ENCODE peak calls at places on chromosomes 11 and 22, in nine cellular contexts. C is left lobe of liver; M is Kasumi-1; U is spleen; J is activated CD4-positive, CD25-positive, alpha-beta regulatory T cell treated with anti-CD3 and anti-CD28 coated beads, Interleukin-2, amount 50 U/mL, for 16 hours; W is progenitor cell of endocrine pancreas; S is right atrium auricular region; Y is fibroblast of pulmonary artery; L is NCI-H524 treated with DMSO at 0.1 percent for 48 hours. O is an unnamed sample.

GRCh38 chr11:96342131-96342970 is 644 bp downstream of the MAML2 start:
- DNase-seq in C (no peak), M (no peak), U (no peak), J (no peak), W (no peak), S (no peak), Y (no peak), L (no peak), O (no peak)

GRCh38 chr22:25281675-25282345 is 62.4 kb downstream of the CRYBB2 start:
- DNase-seq in C (no peak), M (no peak), U (no peak), J (no peak), W (no peak), S (no peak), Y (no peak), L (no peak), O (no peak)

GRCh38 chr22:46763051-46763705 is 728 bp downstream of the TBC1D22A start:
- DNase-seq in C (no peak), M (peak; percentile 12), U (peak; percentile 91), J (no peak), W (no peak), S (peak; percentile 90), Y (peak; percentile 31), L (no peak), O (no peak)

GRCh38 chr11:33515347-33515746 is 185.3 kb downstream of the C11orf91 start:
- DNase-seq in C (no peak), M (no peak), U (no peak), J (no peak), W (no peak), S (no peak), Y (peak; percentile 72), L (no peak), O (no peak)

GRCh38 chr22:49475253-49475652 is 352.4 kb downstream of the BRD1 start:
- DNase-seq in C (no peak), M (no peak), U (no peak), J (no peak), W (no peak), S (no peak), Y (no peak), L (no peak), O (no peak)

GRCh38 chr11:10941429-10941828 is 83.6 kb upstream of the ZBED5 start:
- DNase-seq in C (no peak), M (no peak), U (no peak), J (no peak), W (no peak), S (no peak), Y (no peak), L (no peak), O (no peak)

GRCh38 chr11:85844439-85845051 is 10.6 kb upstream of the CCDC83 start:
- DNase-seq in C (no peak), M (no peak), U (no peak), J (no peak), W (no peak), S (no peak), Y (peak; percentile 32), L (no peak), O (no peak)

GRCh38 chr11:67504023-67504949 is 877 bp downstream of the PITPNM1 start:
- DNase-seq in C (no peak), M (no peak), U (peak; percentile 88), J (no peak), W (peak; percentile 44), S (no peak), Y (peak; percentile 24), L (no peak), O (no peak)

GRCh38 chr11:18463439-18463838 is 7.8 kb downstream of the LDHAL6A start:
- DNase-seq in C (no peak), M (no peak), U (no peak), J (no peak), W (no peak), S (no peak), Y (no peak), L (peak; percentile 4), O (no peak)

GRCh38 chr11:28727254-28727653 is 619.1 kb downstream of the METTL15 start:
- DNase-seq in C (no peak), M (no peak), U (no peak), J (no peak), W (no peak), S (no peak), Y (no peak), L (no peak), O (no peak)

GRCh38 chr22:33492210-33492651 is 428.0 kb downstream of the LARGE1 start:
- DNase-seq in C (no peak), M (no peak), U (no peak), J (no peak), W (no peak), S (no peak), Y (peak; percentile 2), L (no peak), O (no peak)

GRCh38 chr11:7672960-7673723 is at the start of gene CYB5R2:
- DNase-seq in C (peak; percentile 79), M (no peak), U (no peak), J (no peak), W (peak; percentile 37), S (no peak), Y (peak; percentile 58), L (no peak), O (peak; percentile 85)

GRCh38 chr11:35511666-35512065 is 13.8 kb downstream of the PAMR1 start:
- DNase-seq in C (no peak), M (no peak), U (no peak), J (no peak), W (no peak), S (no peak), Y (peak; percentile 44), L (no peak), O (no peak)

GRCh38 chr11:107018902-107019493 is 722 bp upstream of the GUCY1A2 start:
- DNase-seq in C (peak; percentile 48), M (peak; percentile 65), U (peak; percentile 78), J (no peak), W (peak; percentile 71), S (peak; percentile 73), Y (peak; percentile 80), L (no peak), O (peak; percentile 23)

GRCh38 chr22:20205964-20206708 is 55.3 kb upstream of the CCDC188 start:
- DNase-seq in C (peak; percentile 73), M (peak; percentile 81), U (peak; percentile 92), J (peak; percentile 36), W (no peak), S (peak; percentile 79), Y (peak; percentile 75), L (no peak), O (peak; percentile 82)

GRCh38 chr11:11291432-11292015 is 61.5 kb downstream of the CSNK2A3 start:
- DNase-seq in C (no peak), M (no peak), U (no peak), J (no peak), W (no peak), S (no peak), Y (no peak), L (no peak), O (no peak)

GRCh38 chr22:25186140-25186539 is 13.5 kb upstream of the CRYBB3 start:
- DNase-seq in C (no peak), M (no peak), U (no peak), J (no peak), W (no peak), S (no peak), Y (no peak), L (no peak), O (no peak)

GRCh38 chr11:20353829-20354434 is 9.6 kb upstream of the HTATIP2 start:
- DNase-seq in C (no peak), M (peak; percentile 47), U (no peak), J (no peak), W (no peak), S (no peak), Y (peak; percentile 61), L (no peak), O (no peak)

GRCh38 chr11:45543808-45544422 is 121.5 kb downstream of the CHST1 start:
- DNase-seq in C (no peak), M (no peak), U (no peak), J (no peak), W (peak; percentile 50), S (no peak), Y (peak; percentile 50), L (no peak), O (no peak)

GRCh38 chr22:23034621-23035556 is 35.4 kb upstream of the GNAZ start:
- DNase-seq in C (no peak), M (no peak), U (no peak), J (no peak), W (no peak), S (no peak), Y (no peak), L (no peak), O (no peak)

GRCh38 chr22:46911341-46911740 is 148.9 kb downstream of the TBC1D22A start:
- DNase-seq in C (peak; percentile 37), M (no peak), U (no peak), J (no peak), W (no peak), S (no peak), Y (no peak), L (no peak), O (no peak)

GRCh38 chr11:66022401-66023185 is 3.7 kb downstream of the CATSPER1 start:
- DNase-seq in C (peak; percentile 64), M (peak; percentile 62), U (peak; percentile 93), J (peak; percentile 58), W (peak; percentile 84), S (peak; percentile 68), Y (peak; percentile 62), L (no peak), O (peak; percentile 73)

GRCh38 chr22:49903322-49904039 is 14.8 kb downstream of the ALG12 start:
- DNase-seq in C (no peak), M (no peak), U (peak; percentile 65), J (no peak), W (no peak), S (no peak), Y (no peak), L (no peak), O (no peak)

GRCh38 chr11:77072851-77073327 is 6.1 kb downstream of the CAPN5 start:
- DNase-seq in C (no peak), M (no peak), U (no peak), J (no peak), W (no peak), S (no peak), Y (no peak), L (no peak), O (peak; percentile 40)

GRCh38 chr11:8333431-8334401 is 70.0 kb upstream of the LMO1 start:
- DNase-seq in C (no peak), M (no peak), U (no peak), J (no peak), W (no peak), S (no peak), Y (no peak), L (peak; percentile 21), O (no peak)

GRCh38 chr11:119602745-119603373 is 126.1 kb downstream of the NECTIN1 start:
- DNase-seq in C (no peak), M (no peak), U (no peak), J (no peak), W (no peak), S (no peak), Y (no peak), L (no peak), O (no peak)

GRCh38 chr11:119727523-119728081 is 1.4 kb downstream of the NECTIN1 start:
- DNase-seq in C (peak; percentile 59), M (no peak), U (peak; percentile 90), J (no peak), W (peak; percentile 30), S (no peak), Y (no peak), L (no peak), O (peak; percentile 67)

GRCh38 chr22:38240734-38241252 is 32.0 kb downstream of the TMEM184B start:
- DNase-seq in C (no peak), M (no peak), U (no peak), J (no peak), W (no peak), S (no peak), Y (peak; percentile 88), L (no peak), O (peak; percentile 67)

GRCh38 chr11:46315033-46315738 is 32.1 kb upstream of the DGKZ start:
- DNase-seq in C (no peak), M (peak; percentile 70), U (peak; percentile 81), J (peak; percentile 64), W (peak; percentile 73), S (peak; percentile 73), Y (peak; percentile 80), L (peak; percentile 14), O (peak; percentile 84)

GRCh38 chr11:8501838-8502237 is 92.2 kb downstream of the STK33 start:
- DNase-seq in C (no peak), M (no peak), U (no peak), J (no peak), W (no peak), S (no peak), Y (no peak), L (no peak), O (no peak)

GRCh38 chr22:46090051-46090591 is 60.2 kb upstream of the PPARA start:
- DNase-seq in C (peak; percentile 82), M (no peak), U (peak; percentile 76), J (no peak), W (no peak), S (no peak), Y (no peak), L (no peak), O (no peak)